ENCODE peak calls at places on chromosome 4, in four cellular contexts. G is head of caudate nucleus, Y is D341Med, U is MM.1S. D is an unnamed sample.

GRCh38 chr4:108030332-108030731 is 40.6 kb downstream of the HADH start:
- DNase-seq in Y (peak; percentile 80), U (peak; percentile 88), G (no peak), D (peak; percentile 73)

GRCh38 chr4:20193522-20193902 is 58.2 kb upstream of the SLIT2 start:
- DNase-seq in Y (no peak), G (no peak), U (no peak), D (no peak)

GRCh38 chr4:20253272-20253798 is 1.6 kb downstream of the SLIT2 start:
- DNase-seq in G (peak; percentile 28), U (no peak), Y (peak; percentile 38), D (no peak)

GRCh38 chr4:187380181-187380581 is 615.4 kb upstream of the ZFP42 start:
- DNase-seq in G (no peak), Y (peak; percentile 46), U (peak; percentile 7), D (no peak)

GRCh38 chr4:117093581-117093980 is 8.2 kb upstream of the TRAM1L1 start:
- DNase-seq in G (no peak), Y (no peak), U (no peak), D (no peak)

GRCh38 chr4:188934320-188934975 is 795.2 kb downstream of the TRIML1 start:
- DNase-seq in U (no peak), G (no peak), Y (no peak), D (no peak)

GRCh38 chr4:102564399-102564921 is 63.3 kb downstream of the NFKB1 start:
- DNase-seq in G (no peak), U (no peak), Y (no peak), D (no peak)

GRCh38 chr4:98969813-98970212 is 25.7 kb upstream of the METAP1 start:
- DNase-seq in Y (no peak), G (no peak), U (no peak), D (no peak)

GRCh38 chr4:168586926-168587325 is 90.1 kb downstream of the PALLD start:
- DNase-seq in Y (no peak), U (no peak), G (no peak), D (no peak)